ENCODE peak calls at places on chromosomes 3 and 15, in seven cellular contexts. R is CD8-positive, alpha-beta memory T cell; N is colonic mucosa; C is heart right ventricle; S is uterus; H is IMR-90; X is body of pancreas. B is an unnamed sample.

GRCh38 chr15:89095073-89095472 is 6.8 kb downstream of the ABHD2 start:
- DNase-seq in C (no peak), H (no peak), N (no peak), R (no peak), S (no peak), X (no peak), B (no peak)

GRCh38 chr3:4524423-4524769 is 31.2 kb downstream of the ITPR1 start:
- DNase-seq in N (no peak), R (no peak), X (no peak), C (no peak), S (no peak), H (peak; percentile 19), B (no peak)

GRCh38 chr3:145522179-145522578 is 638.8 kb downstream of the PLOD2 start:
- DNase-seq in H (no peak), S (no peak), X (no peak), N (no peak), R (no peak), C (no peak), B (no peak)

GRCh38 chr3:30347679-30348216 is 258.7 kb upstream of the TGFBR2 start:
- DNase-seq in H (peak; percentile 92), C (no peak), X (no peak), N (no peak), R (no peak), S (no peak), B (no peak)

GRCh38 chr3:185270956-185271332 is 17.1 kb upstream of the EHHADH start:
- DNase-seq in X (no peak), S (no peak), H (no peak), R (no peak), C (no peak), N (no peak), B (no peak)

GRCh38 chr3:73148207-73148606 is 86.7 kb downstream of the EBLN2 start:
- DNase-seq in C (no peak), S (no peak), H (no peak), X (no peak), N (no peak), R (no peak), B (no peak)

GRCh38 chr3:126962756-126963155 is 20.2 kb upstream of the PLXNA1 start:
- DNase-seq in C (no peak), X (no peak), H (no peak), N (no peak), S (no peak), R (no peak), B (no peak)

GRCh38 chr3:133412511-133413165 is 12.8 kb downstream of the BFSP2 start:
- DNase-seq in C (no peak), N (no peak), H (peak; percentile 85), R (no peak), S (no peak), X (no peak), B (no peak)

GRCh38 chr15:55005679-55006078 is 191.1 kb downstream of the RSL24D1 start:
- DNase-seq in H (no peak), C (no peak), X (no peak), N (no peak), S (no peak), R (no peak), B (no peak)

GRCh38 chr3:129358177-129359101 is 70.0 kb downstream of the EFCAB12 start:
- DNase-seq in H (no peak), S (no peak), X (no peak), C (no peak), R (no peak), N (no peak), B (no peak)

GRCh38 chr15:38895326-38896282 is 331.0 kb upstream of the RASGRP1 start:
- DNase-seq in C (no peak), S (no peak), N (no peak), R (no peak), H (peak; percentile 89), X (no peak), B (no peak)

GRCh38 chr3:59812188-59812587 is 762.4 kb upstream of the CFAP20DC start:
- DNase-seq in N (no peak), C (no peak), X (no peak), R (no peak), S (no peak), H (no peak), B (no peak)

GRCh38 chr3:117059054-117059989 is 349.7 kb downstream of the TUSC7 start:
- DNase-seq in H (peak; percentile 46), N (no peak), C (no peak), X (no peak), S (no peak), R (no peak), B (no peak)

GRCh38 chr3:189529889-189530288 is 101.3 kb upstream of the TP63 start:
- DNase-seq in S (no peak), N (no peak), H (no peak), C (no peak), X (no peak), R (no peak), B (no peak)

GRCh38 chr3:4509983-4510755 is 17.0 kb downstream of the ITPR1 start:
- DNase-seq in X (no peak), H (no peak), C (no peak), R (no peak), S (no peak), N (no peak), B (no peak)

GRCh38 chr3:40714771-40715170 is 190.0 kb downstream of the ZNF621 start:
- DNase-seq in X (no peak), S (no peak), R (no peak), N (no peak), C (no peak), H (no peak), B (no peak)

GRCh38 chr15:48963524-48964113 is at the start of gene SHC4:
- DNase-seq in C (peak; percentile 61), R (no peak), S (peak; percentile 65), X (peak; percentile 39), H (peak; percentile 86), N (peak; percentile 54), B (no peak)

GRCh38 chr3:42807929-42808328 is 1.3 kb upstream of the ACKR2 start:
- DNase-seq in X (no peak), C (no peak), H (no peak), S (no peak), R (no peak), N (no peak), B (no peak)

GRCh38 chr3:149706905-149707304 is 45.4 kb downstream of the COMMD2 start:
- DNase-seq in C (no peak), X (no peak), R (no peak), H (peak; percentile 54), N (no peak), S (no peak), B (no peak)

GRCh38 chr3:58386966-58387365 is 46.7 kb downstream of the PDHB start:
- DNase-seq in N (peak; percentile 28), X (no peak), R (no peak), H (peak; percentile 94), C (no peak), S (no peak), B (no peak)

GRCh38 chr3:58383904-58384303 is 49.7 kb downstream of the PDHB start:
- DNase-seq in H (peak; percentile 99), N (no peak), S (no peak), R (no peak), X (no peak), C (no peak), B (no peak)

GRCh38 chr3:58384381-58385090 is 49.1 kb downstream of the PDHB start:
- DNase-seq in C (no peak), H (peak; percentile 24), N (no peak), S (no peak), X (no peak), R (no peak), B (no peak)

GRCh38 chr3:58379351-58380073 is 46.8 kb downstream of the PXK start:
- DNase-seq in R (no peak), S (no peak), C (no peak), H (no peak), X (no peak), N (no peak), B (no peak)

DNA sequence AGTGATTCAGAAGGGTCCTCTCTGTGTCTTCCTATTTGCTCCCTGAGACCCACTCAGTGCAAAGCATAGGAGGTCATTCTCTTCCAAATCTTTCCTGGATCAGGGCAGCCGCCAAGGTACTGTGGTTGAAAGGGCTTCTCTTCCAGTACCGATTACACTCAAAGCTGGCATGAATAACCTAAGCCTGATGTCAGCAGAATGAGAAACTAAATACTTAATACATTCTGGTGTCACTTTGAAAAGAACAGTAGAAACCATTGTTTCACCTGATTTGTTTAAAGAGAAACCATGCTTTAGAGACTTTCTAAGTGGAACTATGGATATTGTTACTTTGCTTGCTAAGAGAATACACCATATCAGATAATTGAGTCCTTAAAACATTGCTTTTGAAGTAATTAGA is 50.2 kb downstream of the PDHB start:
- DNase-seq in X (no peak), H (peak; percentile 58), S (no peak), N (no peak), R (no peak), C (no peak), B (no peak)
- H3K27ac ChIP-seq in X (peak overlapping the region; percentile 16), H (peak overlapping the region; percentile 80), S (no peak overlapping the region), N (peak overlapping the region; percentile 1), R (no peak overlapping the region), C (no peak overlapping the region), B (no peak overlapping the region)

DNA sequence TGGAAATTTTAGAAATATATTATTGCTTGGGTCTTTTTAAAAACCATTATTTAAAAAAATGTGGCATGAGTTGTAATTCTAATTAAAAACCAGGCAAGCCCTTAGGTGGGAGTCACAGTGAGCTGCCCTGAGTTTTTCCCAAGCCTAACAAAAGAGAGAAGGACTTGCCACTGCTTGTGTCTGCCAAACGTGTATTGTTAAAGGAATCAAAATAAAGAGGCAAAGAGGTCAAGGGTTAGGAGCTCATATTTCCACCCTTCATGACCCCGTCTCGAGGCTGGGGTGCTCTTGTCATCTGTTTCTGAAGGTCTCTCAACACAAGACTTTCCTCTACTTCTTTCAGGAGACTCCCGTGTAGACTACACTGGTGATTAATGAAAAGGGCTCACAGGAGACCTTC is 321.1 kb downstream of the ZIC1 start:
- DNase-seq in C (no peak), H (no peak), N (no peak), S (no peak), R (no peak), X (no peak), B (no peak)
- H3K4me3 ChIP-seq in C (no peak overlapping the region), H (no peak overlapping the region), N (no peak overlapping the region), S (no peak overlapping the region), R (no peak overlapping the region), X (no peak overlapping the region), B (no peak overlapping the region)

DNA sequence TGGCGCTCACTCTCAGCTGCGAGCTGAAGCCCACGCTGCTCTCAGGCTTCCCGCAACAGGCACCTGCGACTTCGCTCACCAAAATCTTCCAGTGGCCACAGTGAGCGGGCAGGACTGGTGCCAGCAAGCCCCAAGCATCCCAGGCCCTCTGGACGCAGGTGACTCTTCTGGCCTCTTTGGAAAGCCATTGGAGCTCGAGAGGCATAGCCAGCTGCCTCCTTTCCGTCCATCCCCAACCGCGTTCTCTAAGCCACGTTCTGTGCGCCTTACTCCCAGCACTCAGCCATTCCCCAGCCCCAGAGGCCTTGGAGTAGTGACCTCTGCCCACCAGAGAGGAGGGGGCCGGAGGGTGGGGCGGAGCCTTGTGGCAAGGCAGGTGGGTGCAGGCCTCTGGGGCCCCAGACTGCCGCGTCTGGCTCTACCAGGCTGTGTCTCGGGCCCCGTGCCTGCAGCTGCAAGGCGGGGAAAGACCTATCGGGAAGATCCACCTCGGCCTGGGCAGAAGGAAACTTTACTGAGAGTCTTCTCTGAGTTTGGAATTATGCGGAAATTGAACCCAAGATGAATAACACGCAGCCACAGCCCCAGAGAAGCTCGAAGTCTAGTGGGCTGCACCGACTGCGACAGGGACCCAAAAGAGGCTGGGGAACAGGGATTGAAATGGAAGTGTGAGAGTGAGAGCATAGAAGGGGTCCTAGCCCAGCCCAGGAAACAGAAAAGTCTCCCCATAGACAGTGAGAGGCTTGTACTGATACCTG is 3.6 kb upstream of the SOX14 start:
- DNase-seq in C (no peak), H (no peak), S (no peak), N (no peak), X (no peak), R (no peak), B (no peak)
- H3K27me3 ChIP-seq in C (peaks cover 76% of the 10 kb centered on the region), H (peaks cover 49% of the 10 kb centered on the region), S (peaks cover 24% of the 10 kb centered on the region), N (peaks cover 48% of the 10 kb centered on the region), X (no peaks in the 10 kb centered on the region), R (no peaks in the 10 kb centered on the region), B (peaks cover 45% of the 10 kb centered on the region)

GRCh38 chr15:71599404-71600225 is 210.7 kb upstream of the NR2E3 start:
- DNase-seq in H (no peak), C (peak; percentile 44), R (no peak), S (peak; percentile 39), X (no peak), N (no peak), B (no peak)
- H3K27ac ChIP-seq in H (no peak overlapping the region), C (peak overlapping the region; percentile 67), R (no peak overlapping the region), S (peak overlapping the region; percentile 67), X (no peak overlapping the region), N (no peak overlapping the region), B (no peak overlapping the region)

B was measured in WERI-Rb-1.